ENCODE peak calls at places on chromosomes 11 and 22, in four cellular contexts. R is GM12878, F is HepG2, H is H1. E is an unnamed sample.
A peak's percentile ranks its signal among the peaks of the same experiment; 100 is the strongest.

GRCh38 chr11:70158201-70158600 is 44.9 kb upstream of the FADD start:
- DNase-seq in R (no peak), F (peak; percentile 42), H (peak; percentile 19), E (peak; percentile 48)

GRCh38 chr11:126547161-126547560 is 191.7 kb downstream of the ST3GAL4 start:
- DNase-seq in R (no peak), H (no peak), F (no peak), E (no peak)

GRCh38 chr11:68471360-68472340 is 11.1 kb downstream of the PPP6R3 start:
- DNase-seq in H (no peak), F (no peak), R (peak; percentile 32), E (no peak)

GRCh38 chr11:94958118-94958517 is 15.2 kb downstream of the CWC15 start:
- DNase-seq in H (no peak), F (no peak), R (no peak), E (no peak)

GRCh38 chr11:94747136-94748110 is 20.7 kb upstream of the AMOTL1 start:
- DNase-seq in F (no peak), R (no peak), H (no peak), E (no peak)

GRCh38 chr11:78564037-78564888 is 10.4 kb downstream of the NARS2 start:
- DNase-seq in H (no peak), R (peak; percentile 40), F (peak; percentile 60), E (peak; percentile 23)

GRCh38 chr11:8339592-8340022 is 75.9 kb upstream of the LMO1 start:
- DNase-seq in H (no peak), R (no peak), F (no peak), E (no peak)

GRCh38 chr11:123188508-123189165 is 6.4 kb downstream of the CLMP start:
- DNase-seq in H (no peak), R (no peak), F (no peak), E (no peak)

GRCh38 chr22:21761086-21761485 is 25.5 kb upstream of the YPEL1 start:
- DNase-seq in F (no peak), H (no peak), R (no peak), E (no peak)

GRCh38 chr11:75287579-75287978 is 47.0 kb downstream of the TPBGL start:
- DNase-seq in H (no peak), R (no peak), F (no peak), E (no peak)

GRCh38 chr11:23725752-23726151 is 771.1 kb upstream of the LUZP2 start:
- DNase-seq in H (no peak), F (no peak), R (no peak), E (no peak)

GRCh38 chr11:134725211-134725610 is 313.2 kb upstream of the B3GAT1 start:
- DNase-seq in H (no peak), R (no peak), F (no peak), E (no peak)

GRCh38 chr11:20112291-20113146 is 47.8 kb downstream of the DBX1 start:
- DNase-seq in H (no peak), F (no peak), R (no peak), E (no peak)

GRCh38 chr11:71055925-71056324 is 196.5 kb downstream of the SHANK2 start:
- DNase-seq in H (no peak), F (no peak), R (no peak), E (no peak)

GRCh38 chr11:85665756-85666155 is 827 bp upstream of the CREBZF start:
- DNase-seq in H (no peak), R (no peak), F (no peak), E (no peak)
- H3K9ac ChIP-seq in H (no peak overlapping the region), R (no peak overlapping the region), F (peak overlapping the region; percentile 98), E (no peak overlapping the region)

DNA sequence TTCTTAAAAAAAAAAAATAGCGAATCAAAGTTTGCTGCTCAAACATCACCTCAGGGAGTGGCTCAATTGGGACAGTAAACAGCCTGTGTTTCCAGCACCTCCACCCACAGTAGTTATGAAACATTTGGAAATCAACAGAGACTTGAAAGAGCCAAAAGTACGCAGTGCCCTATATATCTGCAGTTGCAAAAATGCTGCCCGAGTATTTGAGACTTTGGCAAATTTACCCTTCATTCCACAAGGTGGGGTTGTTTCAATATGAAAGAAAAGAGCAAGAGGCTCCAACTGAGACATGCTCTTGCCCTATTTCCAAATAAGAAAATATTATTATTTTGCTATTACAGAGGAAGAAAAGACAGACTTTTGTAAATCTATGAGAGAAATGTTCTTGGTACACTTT is 851.1 kb upstream of the RAG2 start:
- DNase-seq in H (no peak), R (no peak), F (no peak), E (peak; percentile 44)
- TF ChIP-seq YY1 in H (no peak), R (no peak), F (no peak), E (no peak)

GRCh38 chr22:23709107-23709506 is 18.3 kb downstream of the RGL4 start:
- DNase-seq in R (no peak), F (no peak), H (no peak), E (no peak)
- TF ChIP-seq SUZ12 in R (no peak), F (no peak), H (no peak), E (no peak)

GRCh38 chr11:84563356-84563755 is 1063.8 kb downstream of the DLG2 start:
- DNase-seq in R (no peak), H (no peak), F (no peak), E (no peak)
- H3K9ac ChIP-seq in R (no peak overlapping the region), H (no peak overlapping the region), F (no peak overlapping the region), E (no peak overlapping the region)

DNA sequence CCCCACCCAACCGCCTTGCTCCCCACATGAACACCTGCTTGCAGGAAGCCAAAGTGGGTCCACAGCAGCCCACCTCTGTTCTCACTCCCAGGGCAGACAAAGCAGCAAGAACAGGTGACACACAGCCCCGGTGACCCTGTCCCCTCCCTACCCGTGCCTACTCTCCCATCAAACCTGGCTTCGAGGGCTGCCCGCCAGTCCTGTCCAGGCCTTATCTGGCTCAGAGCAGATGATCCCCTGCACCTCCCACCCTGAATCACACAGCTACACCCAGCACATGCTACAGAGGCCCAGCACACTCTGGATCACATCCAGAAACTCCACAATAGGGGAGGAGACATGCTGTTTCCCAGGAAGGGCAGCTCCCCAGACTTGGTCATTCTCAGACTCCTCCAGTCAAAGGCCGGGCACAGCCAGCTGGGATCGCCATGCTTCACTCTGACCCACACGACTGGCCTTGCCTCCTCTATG is 6.2 kb upstream of the RGL4 start:
- DNase-seq in R (no peak), F (no peak), H (no peak), E (no peak)
- TF ChIP-seq YY1 in R (no peak), F (no peak), H (no peak), E (no peak)

GRCh38 chr22:11605468-11605981 is 3922.5 kb upstream of the OR11H1 start:
- DNase-seq in H (no peak), F (no peak), R (no peak), E (no peak)
- TF ChIP-seq SUZ12 in H (no peak), F (no peak), R (no peak), E (no peak)